ENCODE peak calls at places on chromosomes 1 and 21, in eight cellular contexts. W is SK-N-SH, C is SK-N-MC, Y is stomach, L is K562, M is breast epithelium, U is transverse colon, V is H1. Q is an unnamed sample.

GRCh38 chr1:168180148-168180524 is 1.4 kb downstream of the TIPRL start:
- DNase-seq in W (no peak), C (no peak), Y (no peak), L (no peak), M (no peak), U (no peak), V (no peak), Q (no peak)

GRCh38 chr1:94542088-94542671 is 621 bp upstream of the F3 start:
- DNase-seq in W (peak; percentile 62), C (no peak), Y (peak; percentile 34), L (no peak), M (no peak), U (peak; percentile 55), V (peak; percentile 63), Q (peak; percentile 8)

GRCh38 chr1:3587133-3587733 is 24.1 kb downstream of the MEGF6 start:
- DNase-seq in W (no peak), C (no peak), Y (peak; percentile 52), L (no peak), M (no peak), U (no peak), V (no peak), Q (no peak)

GRCh38 chr21:45551316-45551715 is 9.1 kb upstream of the SLC19A1 start:
- DNase-seq in W (no peak), C (no peak), Y (no peak), L (no peak), M (no peak), U (no peak), V (no peak), Q (peak; percentile 91)

GRCh38 chr1:211521102-211521815 is 29.3 kb upstream of the RD3 start:
- DNase-seq in W (no peak), C (no peak), Y (no peak), L (no peak), M (no peak), U (no peak), V (no peak), Q (no peak)

GRCh38 chr1:244862354-244862698 is 2.0 kb downstream of the HNRNPU start:
- DNase-seq in W (no peak), C (no peak), Y (no peak), L (no peak), M (no peak), U (no peak), V (no peak), Q (no peak)

GRCh38 chr21:38794978-38795377 is 10.8 kb upstream of the ETS2 start:
- DNase-seq in W (no peak), C (no peak), Y (no peak), L (no peak), M (no peak), U (no peak), V (no peak), Q (no peak)

GRCh38 chr1:4081806-4082645 is 182.0 kb upstream of the C1orf174 start:
- DNase-seq in W (no peak), C (no peak), Y (no peak), L (no peak), M (peak; percentile 41), U (no peak), V (no peak), Q (no peak)

GRCh38 chr1:54398963-54399528 is 7.1 kb downstream of the SSBP3 start:
- DNase-seq in W (no peak), C (no peak), Y (no peak), L (no peak), M (no peak), U (no peak), V (no peak), Q (no peak)

GRCh38 chr1:240455228-240455821 is 156.6 kb downstream of the GREM2 start:
- DNase-seq in W (peak; percentile 11), C (no peak), Y (no peak), L (no peak), M (no peak), U (no peak), V (no peak), Q (no peak)

GRCh38 chr1:110213143-110213540 is 3.0 kb downstream of the KCNC4 start:
- DNase-seq in W (no peak), C (no peak), Y (no peak), L (no peak), M (no peak), U (no peak), V (no peak), Q (no peak)

GRCh38 chr1:159913451-159914192 is 11.7 kb downstream of the TAGLN2 start:
- DNase-seq in W (no peak), C (no peak), Y (peak; percentile 76), L (no peak), M (no peak), U (no peak), V (no peak), Q (no peak)

GRCh38 chr1:231702804-231703203 is 76.2 kb downstream of the DISC1 start:
- DNase-seq in W (no peak), C (no peak), Y (no peak), L (no peak), M (no peak), U (no peak), V (no peak), Q (no peak)

GRCh38 chr21:42566524-42567180 is 53.0 kb downstream of the SLC37A1 start:
- DNase-seq in W (no peak), C (no peak), Y (peak; percentile 24), L (no peak), M (peak; percentile 37), U (peak; percentile 3), V (no peak), Q (no peak)

GRCh38 chr1:232036161-232036942 is 409.8 kb downstream of the DISC1 start:
- DNase-seq in W (no peak), C (no peak), Y (no peak), L (no peak), M (no peak), U (no peak), V (no peak), Q (no peak)

GRCh38 chr1:195979646-195980045 is 628.6 kb downstream of the KCNT2 start:
- DNase-seq in W (no peak), C (no peak), Y (no peak), L (no peak), M (no peak), U (no peak), V (no peak), Q (no peak)

GRCh38 chr21:26169611-26170470 is 729 bp downstream of the APP start:
- DNase-seq in W (peak; percentile 83), C (no peak), Y (peak; percentile 62), L (no peak), M (peak; percentile 61), U (peak; percentile 64), V (peak; percentile 63), Q (peak; percentile 59)

GRCh38 chr1:2300851-2301606 is 72.9 kb downstream of the SKI start:
- DNase-seq in W (no peak), C (peak; percentile 37), Y (peak; percentile 74), L (no peak), M (no peak), U (peak; percentile 86), V (no peak), Q (peak; percentile 62)

GRCh38 chr1:55172687-55173086 is 42.5 kb downstream of the USP24 start:
- DNase-seq in W (no peak), C (no peak), Y (no peak), L (no peak), M (no peak), U (no peak), V (no peak), Q (no peak)

GRCh38 chr1:203426870-203427269 is 48.7 kb upstream of the PRELP start:
- DNase-seq in W (no peak), C (no peak), Y (no peak), L (no peak), M (no peak), U (peak; percentile 68), V (no peak), Q (no peak)

GRCh38 chr1:203427451-203427850 is 48.2 kb upstream of the PRELP start:
- DNase-seq in W (no peak), C (no peak), Y (no peak), L (no peak), M (no peak), U (no peak), V (no peak), Q (no peak)

GRCh38 chr1:203425668-203425999 is 50.0 kb upstream of the PRELP start:
- DNase-seq in W (no peak), C (no peak), Y (no peak), L (no peak), M (no peak), U (no peak), V (no peak), Q (no peak)

GRCh38 chr1:203426349-203426748 is 49.3 kb upstream of the PRELP start:
- DNase-seq in W (no peak), C (no peak), Y (no peak), L (no peak), M (no peak), U (no peak), V (no peak), Q (no peak)

GRCh38 chr1:203428981-203429599 is 46.5 kb upstream of the PRELP start:
- DNase-seq in W (no peak), C (no peak), Y (peak; percentile 55), L (no peak), M (no peak), U (peak; percentile 79), V (no peak), Q (no peak)
- TF ChIP-seq POLR2AphosphoS5 in W (no peak), C (no peak), Y (peak; percentile 32), L (no peak), M (no peak), U (peak; percentile 92), V (no peak), Q (no peak)

GRCh38 chr1:27045973-27046558 is 33.4 kb upstream of the TENT5B start:
- DNase-seq in W (peak; percentile 77), C (no peak), Y (peak; percentile 69), L (peak; percentile 83), M (peak; percentile 67), U (peak; percentile 72), V (peak; percentile 90), Q (peak; percentile 42)
- TF ChIP-seq POLR2AphosphoS5 in W (no peak), C (no peak), Y (peak; percentile 22), L (no peak), M (no peak), U (no peak), V (no peak), Q (no peak)

DNA sequence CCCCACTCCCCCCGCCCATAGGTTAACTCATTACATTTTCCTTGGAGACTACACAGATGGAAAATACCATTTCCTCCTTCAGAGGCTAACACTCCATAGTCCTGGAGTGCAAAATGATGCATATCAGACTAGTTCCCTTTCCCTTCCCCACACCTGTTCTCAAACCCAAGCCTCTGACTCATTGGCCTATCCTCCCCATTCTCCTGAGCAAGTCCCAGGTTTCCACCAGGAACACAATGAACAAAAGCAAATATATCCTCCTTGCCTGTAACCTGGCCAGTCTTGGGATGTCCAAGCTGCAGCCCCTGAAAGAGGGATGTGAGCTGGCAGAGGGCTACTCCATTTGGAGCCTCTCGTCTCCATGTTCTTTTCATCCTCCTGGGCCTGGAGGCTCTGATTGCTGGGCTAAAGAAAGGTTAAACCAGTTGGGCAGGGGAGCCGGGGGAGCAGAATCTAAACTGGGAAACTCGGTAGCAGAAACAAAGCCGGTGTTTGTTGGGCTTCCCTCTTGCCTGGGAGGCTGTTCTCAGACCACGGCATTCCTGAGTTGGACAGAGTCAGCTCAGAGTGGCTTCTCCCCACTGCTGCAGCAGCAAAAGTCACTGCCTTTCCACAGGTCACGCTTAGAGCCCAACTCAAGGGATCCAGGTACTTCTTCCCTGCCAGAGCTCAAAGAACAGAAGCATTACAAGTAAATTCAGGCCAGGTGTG is 13.9 kb downstream of the SSR2 start:
- DNase-seq in W (no peak), C (no peak), Y (no peak), L (no peak), M (no peak), U (no peak), V (no peak), Q (no peak)
- TF ChIP-seq POLR2AphosphoS5 in W (no peak), C (no peak), Y (peak; percentile 63), L (no peak), M (no peak), U (no peak), V (no peak), Q (no peak)

GRCh38 chr1:226186124-226187018 is at the start of gene ACBD3:
- DNase-seq in W (peak; percentile 98), C (no peak), Y (peak; percentile 87), L (peak; percentile 94), M (peak; percentile 86), U (peak; percentile 90), V (peak; percentile 90), Q (peak; percentile 82)
- TF ChIP-seq POLR2AphosphoS5 in W (peak; percentile 96), C (peak; percentile 90), Y (peak; percentile 97), L (peak; percentile 91), M (peak; percentile 85), U (peak; percentile 96), V (peak; percentile 97), Q (peak; percentile 93)